ENCODE peak calls at places on chromosome 4, in five cellular contexts. L, R, D, U and H are unnamed samples.

GRCh38 chr4:119050501-119051090 is 85.0 kb upstream of the MYOZ2 start:
- DNase-seq in D (no peak), U (no peak), L (no peak), R (no peak), H (peak)

GRCh38 chr4:177266492-177266891 is 43.2 kb upstream of the NEIL3 start:
- DNase-seq in L (no peak), D (no peak), R (no peak), U (no peak), H (no peak)

GRCh38 chr4:11597506-11597905 is 168.8 kb upstream of the HS3ST1 start:
- DNase-seq in R (no peak), D (no peak), L (no peak), U (no peak), H (no peak)

GRCh38 chr4:83535945-83536648 is at the start of gene GPAT3:
- DNase-seq in L (no peak), U (peak), D (peak), R (peak), H (peak)

GRCh38 chr4:162683659-162684370 is 482.9 kb downstream of the NAF1 start:
- DNase-seq in D (peak), L (no peak), U (no peak), R (no peak), H (peak)

GRCh38 chr4:128590034-128590740 is 219.3 kb upstream of the JADE1 start:
- DNase-seq in D (peak), U (no peak), R (no peak), L (no peak), H (no peak)

GRCh38 chr4:26178874-26179273 is 141.9 kb upstream of the RBPJ start:
- DNase-seq in D (no peak), L (no peak), U (no peak), R (no peak), H (no peak)

GRCh38 chr4:6364581-6364980 is 94.9 kb downstream of the WFS1 start:
- DNase-seq in D (no peak), L (no peak), U (no peak), R (no peak), H (no peak)

GRCh38 chr4:123233409-123233808 is 163.2 kb upstream of the SPRY1 start:
- DNase-seq in R (no peak), U (no peak), L (no peak), D (peak), H (no peak)

GRCh38 chr4:99591757-99592156 is 17.1 kb downstream of the MTTP start:
- DNase-seq in L (no peak), R (no peak), U (no peak), D (no peak), H (no peak)

GRCh38 chr4:88465653-88466192 is 8.8 kb downstream of the HERC5 start:
- DNase-seq in U (no peak), D (no peak), R (no peak), L (no peak), H (no peak)
- H2BK12ac ChIP-seq in U (no peak), D (no peak), R (no peak), L (no peak), H (no peak)

DNA sequence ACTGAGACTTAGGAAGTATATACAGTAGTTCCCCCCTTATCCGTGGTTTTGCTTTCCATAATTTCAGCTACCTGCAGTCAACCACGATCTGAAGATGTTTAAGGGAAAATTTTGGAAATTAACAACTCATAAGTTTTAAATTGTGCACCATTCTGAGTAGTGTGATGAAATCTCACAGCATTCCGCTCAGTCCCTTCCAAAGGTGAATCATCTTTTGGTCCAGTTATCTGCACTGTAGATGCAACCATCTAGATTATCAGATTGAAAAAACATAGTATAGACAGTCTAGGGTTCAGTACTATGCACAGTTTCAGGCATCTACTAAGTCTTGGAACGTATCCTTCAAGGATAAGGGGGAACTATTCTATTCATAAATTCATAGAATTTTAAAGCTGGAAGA is 109.0 kb downstream of the ANXA3 start:
- DNase-seq in R (no peak), L (no peak), U (no peak), D (no peak), H (peak)
- H2BK12ac ChIP-seq in R (no peak), L (no peak), U (no peak), D (no peak), H (no peak)

GRCh38 chr4:44713125-44713524 is 13.2 kb downstream of the GNPDA2 start:
- DNase-seq in R (no peak), U (no peak), L (no peak), D (no peak), H (no peak)
- H2BK12ac ChIP-seq in R (no peak), U (no peak), L (no peak), D (no peak), H (no peak)

GRCh38 chr4:31291238-31291637 is 571.1 kb downstream of the PCDH7 start:
- DNase-seq in D (no peak), L (peak), U (no peak), R (no peak), H (no peak)
- H2BK12ac ChIP-seq in D (no peak), L (no peak), U (no peak), R (no peak), H (no peak)